ENCODE peak calls at places on chromosomes 6 and 20, in five cellular contexts. R is ascending aorta, U is keratinocyte, X is uterus, Y is H9. D is an unnamed sample.
A peak's percentile ranks its signal among the peaks of the same experiment; 100 is the strongest.

GRCh38 chr6:19472168-19472567 is 365.0 kb upstream of the ID4 start:
- DNase-seq in X (no peak), Y (no peak), U (peak; percentile 92), R (no peak), D (no peak)

GRCh38 chr6:130900913-130901312 is 73.7 kb downstream of the SMLR1 start:
- DNase-seq in U (no peak), X (peak; percentile 24), R (no peak), Y (no peak), D (no peak)

GRCh38 chr6:46715106-46715505 is 20.1 kb downstream of the PLA2G7 start:
- DNase-seq in X (no peak), Y (no peak), U (no peak), R (no peak), D (no peak)

GRCh38 chr20:25369529-25369928 is 21.1 kb downstream of the ABHD12 start:
- DNase-seq in Y (no peak), X (no peak), U (no peak), R (no peak), D (no peak)

GRCh38 chr6:7108196-7108963 is 619 bp downstream of the RREB1 start:
- DNase-seq in U (no peak), Y (peak; percentile 62), X (peak; percentile 60), R (no peak), D (no peak)

GRCh38 chr6:64330694-64331309 is 695.2 kb downstream of the PHF3 start:
- DNase-seq in U (no peak), R (no peak), Y (peak; percentile 69), X (peak; percentile 55), D (peak; percentile 34)

GRCh38 chr6:118968416-118968815 is 33.5 kb upstream of the MCM9 start:
- DNase-seq in R (no peak), Y (no peak), U (no peak), X (no peak), D (no peak)

GRCh38 chr6:53750112-53750511 is 44.7 kb upstream of the LRRC1 start:
- DNase-seq in R (no peak), X (no peak), U (no peak), Y (no peak), D (no peak)

GRCh38 chr6:6728169-6728941 is 139.8 kb downstream of the LY86 start:
- DNase-seq in X (no peak), Y (no peak), R (no peak), U (no peak), D (no peak)

GRCh38 chr6:168060521-168060931 is 18.5 kb downstream of the FRMD1 start:
- DNase-seq in R (no peak), X (peak; percentile 32), Y (peak; percentile 69), U (no peak), D (peak; percentile 32)

GRCh38 chr6:11848852-11849731 is 70.5 kb upstream of the ADTRP start:
- DNase-seq in U (no peak), X (no peak), R (no peak), Y (no peak), D (no peak)

GRCh38 chr6:106974337-106974998 is at the start of gene CD24:
- DNase-seq in Y (peak; percentile 76), U (peak; percentile 56), X (no peak), R (no peak), D (no peak)

GRCh38 chr20:2133318-2134183 is 31.9 kb downstream of the STK35 start:
- DNase-seq in U (no peak), Y (no peak), X (no peak), R (no peak), D (no peak)

GRCh38 chr20:10769700-10770099 is 95.9 kb upstream of the JAG1 start:
- DNase-seq in Y (no peak), U (no peak), X (no peak), R (no peak), D (no peak)

GRCh38 chr6:70841115-70841514 is 115.7 kb downstream of the B3GAT2 start:
- DNase-seq in Y (no peak), U (no peak), R (no peak), X (no peak), D (no peak)

GRCh38 chr20:57126481-57127092 is 139.9 kb downstream of the BMP7 start:
- DNase-seq in R (no peak), Y (no peak), X (no peak), U (no peak), D (no peak)

GRCh38 chr6:156021746-156022396 is 566.2 kb upstream of the NOX3 start:
- DNase-seq in Y (no peak), R (no peak), X (no peak), U (no peak), D (no peak)

GRCh38 chr6:109397020-109397419 is 14.8 kb upstream of the CD164 start:
- DNase-seq in Y (no peak), R (no peak), U (no peak), X (no peak), D (no peak)

GRCh38 chr6:18221288-18221615 is 43.1 kb downstream of the DEK start:
- DNase-seq in U (no peak), Y (no peak), X (no peak), R (no peak), D (no peak)

GRCh38 chr20:63628246-63628975 is 1.5 kb upstream of the GMEB2 start:
- DNase-seq in R (no peak), X (peak; percentile 49), U (no peak), Y (no peak), D (no peak)

GRCh38 chr20:49508435-49509199 is 26.1 kb upstream of the KCNB1 start:
- DNase-seq in U (no peak), X (no peak), R (no peak), Y (peak; percentile 39), D (no peak)

GRCh38 chr6:106188104-106188794 is 102.1 kb downstream of the PRDM1 start:
- DNase-seq in R (no peak), Y (no peak), X (no peak), U (no peak), D (no peak)

GRCh38 chr6:108526739-108527174 is 34.0 kb upstream of the FOXO3 start:
- DNase-seq in X (no peak), Y (no peak), R (no peak), U (no peak), D (no peak)

GRCh38 chr6:118755941-118756646 is 104.7 kb upstream of the CEP85L start:
- DNase-seq in Y (no peak), U (no peak), R (no peak), X (no peak), D (no peak)

GRCh38 chr6:168107191-168107940 is 28.4 kb upstream of the FRMD1 start:
- DNase-seq in X (no peak), R (no peak), U (no peak), Y (no peak), D (no peak)

GRCh38 chr20:5862703-5863039 is 87.7 kb downstream of the TRMT6 start:
- DNase-seq in X (no peak), Y (no peak), R (no peak), U (no peak), D (no peak)

GRCh38 chr6:116005508-116005855 is 55.2 kb downstream of the FRK start:
- DNase-seq in X (no peak), U (no peak), Y (no peak), R (no peak), D (no peak)

GRCh38 chr6:45697605-45698004 is 318.1 kb downstream of the CLIC5 start:
- DNase-seq in X (no peak), Y (no peak), U (peak; percentile 68), R (no peak), D (no peak)

GRCh38 chr6:46186583-46186982 is 15.8 kb upstream of the ENPP5 start:
- DNase-seq in Y (no peak), R (no peak), X (no peak), U (no peak), D (no peak)

GRCh38 chr6:75882734-75883133 is 133.7 kb downstream of the MYO6 start:
- DNase-seq in X (no peak), R (no peak), Y (no peak), U (peak; percentile 23), D (no peak)

DNA sequence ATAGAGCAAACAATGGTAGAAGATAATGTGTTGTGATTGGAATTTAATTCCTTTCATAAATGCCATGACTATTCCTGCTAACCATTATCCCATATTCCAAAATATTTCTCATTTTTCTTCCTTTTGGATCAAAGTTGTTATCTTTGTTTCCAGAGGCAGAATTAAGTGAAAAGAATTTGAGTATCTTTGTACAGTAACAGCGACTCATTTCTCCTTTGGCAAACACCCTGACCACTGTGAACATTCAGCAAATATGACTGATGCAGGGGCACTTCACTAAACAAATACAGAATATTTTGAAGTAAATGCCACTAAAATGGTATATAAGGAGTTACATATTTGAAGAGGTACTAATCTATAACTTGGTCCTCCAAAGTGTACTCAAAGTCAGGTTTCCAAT is 105.0 kb upstream of the LAMP5 start:
- DNase-seq in X (no peak), R (no peak), U (no peak), Y (no peak), D (no peak)
- H3K27ac ChIP-seq in X (no peak overlapping the region), R (no peak overlapping the region), U (no peak overlapping the region), Y (no peak overlapping the region), D (no peak overlapping the region)

GRCh38 chr20:38878798-38879197 is 47.4 kb upstream of the FAM83D start:
- DNase-seq in X (no peak), R (no peak), Y (peak; percentile 61), U (no peak), D (no peak)
- H3K27ac ChIP-seq in X (no peak overlapping the region), R (no peak overlapping the region), Y (no peak overlapping the region), U (no peak overlapping the region), D (no peak overlapping the region)

DNA sequence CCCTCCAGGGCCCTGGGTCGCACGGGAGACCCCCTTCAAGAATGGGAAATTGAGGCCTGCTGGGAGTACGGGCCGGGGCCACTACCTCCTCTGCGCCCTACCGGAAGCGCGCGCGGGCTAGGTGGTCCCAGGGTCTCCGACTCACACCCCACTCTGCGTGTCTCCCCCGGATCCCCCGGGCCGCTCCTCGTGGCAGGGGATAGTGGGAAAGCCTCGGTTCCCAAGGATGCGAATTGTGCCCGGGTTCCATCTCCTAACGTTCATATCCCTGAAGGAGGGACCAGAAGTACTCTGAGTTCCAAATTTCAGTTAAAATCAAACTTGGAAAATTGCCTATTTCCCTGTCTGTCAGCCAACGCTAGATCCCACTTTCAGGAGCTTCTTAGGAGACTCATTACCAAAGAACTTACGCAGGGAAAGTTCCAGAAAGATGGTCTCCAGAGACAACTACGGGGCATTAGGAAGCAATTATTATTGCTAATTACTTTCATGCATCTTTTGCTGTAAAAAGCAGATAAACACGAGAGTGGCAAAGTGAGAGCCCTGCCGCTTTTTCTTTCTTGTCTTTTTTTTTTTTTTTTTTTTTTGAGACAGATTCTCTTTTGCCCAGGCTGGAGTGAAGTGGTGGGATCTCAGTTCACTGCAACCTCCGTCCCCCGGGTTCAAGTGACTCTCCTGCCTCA is 858 bp downstream of the FAM83D start:
- DNase-seq in U (no peak), R (no peak), Y (no peak), X (no peak), D (no peak)
- H3K27ac ChIP-seq in U (peak overlapping the region; percentile 67), R (no peak overlapping the region), Y (no peak overlapping the region), X (no peak overlapping the region), D (no peak overlapping the region)

GRCh38 chr6:3405679-3406078 is 51.2 kb downstream of the SLC22A23 start:
- DNase-seq in Y (no peak), U (no peak), R (no peak), X (no peak), D (no peak)

GRCh38 chr6:3400162-3400561 is 56.7 kb downstream of the SLC22A23 start:
- DNase-seq in R (no peak), U (no peak), X (no peak), Y (no peak), D (no peak)

GRCh38 chr6:3403244-3404154 is 53.4 kb downstream of the SLC22A23 start:
- DNase-seq in R (no peak), U (peak; percentile 73), X (peak; percentile 51), Y (peak; percentile 43), D (no peak)

GRCh38 chr6:3405182-3405518 is 51.7 kb downstream of the SLC22A23 start:
- DNase-seq in U (no peak), X (no peak), R (no peak), Y (no peak), D (no peak)

GRCh38 chr6:3402310-3403243 is 54.3 kb downstream of the SLC22A23 start:
- DNase-seq in R (no peak), Y (no peak), X (peak; percentile 51), U (peak; percentile 89), D (no peak)
- H3K27ac ChIP-seq in R (no peak overlapping the region), Y (no peak overlapping the region), X (peak overlapping the region; percentile 53), U (peak overlapping the region; percentile 67), D (peak overlapping the region; percentile 7)

D was measured in caudate nucleus.